ENCODE peak calls at places on chromosomes 7 and 10, in seven cellular contexts. L is vagina, N is A549, M is right lobe of liver, S is body of pancreas, R is lower leg skin, Y is H1. O is an unnamed sample.

GRCh38 chr7:157485961-157486510 is 149.2 kb downstream of the DNAJB6 start:
- DNase-seq in L (no peak), R (no peak), N (no peak), M (no peak), S (no peak), Y (no peak), O (no peak)

GRCh38 chr10:22690614-22691431 is 23.6 kb downstream of the PIP4K2A start:
- DNase-seq in M (no peak), N (no peak), Y (peak; percentile 51), R (no peak), S (no peak), L (no peak), O (no peak)

GRCh38 chr10:36766921-36767320 is 358.5 kb upstream of the ANKRD30A start:
- DNase-seq in L (no peak), N (no peak), S (no peak), M (no peak), Y (no peak), R (no peak), O (no peak)

GRCh38 chr7:128783143-128783799 is 7.7 kb upstream of the OPN1SW start:
- DNase-seq in R (no peak), S (no peak), Y (peak; percentile 91), M (no peak), N (peak; percentile 64), L (no peak), O (peak; percentile 26)

GRCh38 chr10:35961501-35961900 is 319.4 kb upstream of the FZD8 start:
- DNase-seq in N (no peak), M (no peak), S (no peak), Y (no peak), L (no peak), R (no peak), O (no peak)

GRCh38 chr10:72297281-72297967 is 23.7 kb downstream of the DDIT4 start:
- DNase-seq in S (peak; percentile 68), M (peak; percentile 86), N (no peak), R (peak; percentile 85), L (peak; percentile 93), Y (no peak), O (peak; percentile 85)

GRCh38 chr7:64691831-64692230 is 25.9 kb downstream of the ZNF107 start:
- DNase-seq in L (no peak), M (no peak), R (no peak), Y (no peak), S (no peak), N (no peak), O (no peak)

GRCh38 chr10:118032564-118032963 is 14.2 kb downstream of the RAB11FIP2 start:
- DNase-seq in M (no peak), R (no peak), N (no peak), S (no peak), L (no peak), Y (no peak), O (no peak)

GRCh38 chr7:92621026-92621540 is 30.9 kb upstream of the FAM133B start:
- DNase-seq in S (peak; percentile 72), N (peak; percentile 36), M (no peak), R (peak; percentile 49), Y (no peak), L (no peak), O (peak; percentile 90)

GRCh38 chr7:2735744-2736143 is 47.7 kb downstream of the AMZ1 start:
- DNase-seq in Y (no peak), R (no peak), M (no peak), N (no peak), S (no peak), L (no peak), O (no peak)

GRCh38 chr10:9315292-9315691 is 1260.8 kb downstream of the GATA3 start:
- DNase-seq in Y (no peak), S (no peak), R (no peak), N (no peak), M (no peak), L (no peak), O (no peak)

GRCh38 chr7:95396136-95397032 is at the start of gene PON3:
- DNase-seq in L (no peak), R (no peak), S (peak; percentile 68), M (peak; percentile 88), N (peak; percentile 89), Y (no peak), O (peak; percentile 26)

GRCh38 chr10:27537812-27538211 is 33.7 kb downstream of the RAB18 start:
- DNase-seq in S (no peak), Y (no peak), M (no peak), L (no peak), R (no peak), N (no peak), O (no peak)

GRCh38 chr7:117068511-117069155 is 115.3 kb downstream of the ST7 start:
- DNase-seq in S (peak; percentile 45), Y (no peak), N (no peak), L (no peak), R (no peak), M (no peak), O (peak; percentile 40)

GRCh38 chr7:73602721-73603651 is 21.3 kb downstream of the MLXIPL start:
- DNase-seq in M (no peak), L (no peak), N (no peak), Y (no peak), R (no peak), S (no peak), O (no peak)

GRCh38 chr10:100370976-100371706 is 24.1 kb downstream of the SCD start:
- DNase-seq in N (peak; percentile 86), R (peak; percentile 84), S (peak; percentile 59), L (no peak), M (peak; percentile 83), Y (peak; percentile 25), O (peak; percentile 74)

GRCh38 chr7:26419198-26419597 is 127.5 kb downstream of the SNX10 start:
- DNase-seq in L (no peak), N (no peak), M (no peak), S (no peak), R (no peak), Y (no peak), O (no peak)

GRCh38 chr10:33927347-33927746 is 592.9 kb upstream of the NRP1 start:
- DNase-seq in M (no peak), R (peak; percentile 70), S (no peak), N (no peak), Y (no peak), L (no peak), O (no peak)

GRCh38 chr7:16318989-16319915 is 102.1 kb downstream of the CRPPA start:
- DNase-seq in R (no peak), M (no peak), Y (no peak), S (no peak), N (peak; percentile 6), L (no peak), O (peak; percentile 60)

GRCh38 chr10:119368991-119369869 is 161.9 kb downstream of the GRK5 start:
- DNase-seq in L (no peak), N (no peak), S (no peak), R (no peak), M (no peak), Y (no peak), O (peak; percentile 61)

GRCh38 chr7:44172803-44173424 is 16.3 kb downstream of the GCK start:
- DNase-seq in Y (no peak), N (no peak), S (no peak), L (no peak), M (no peak), R (no peak), O (no peak)

GRCh38 chr10:3482200-3482993 is 302.6 kb downstream of the KLF6 start:
- DNase-seq in S (peak; percentile 46), M (no peak), Y (no peak), N (no peak), L (peak; percentile 97), R (peak; percentile 87), O (peak; percentile 94)

GRCh38 chr10:110510086-110510485 is 12.4 kb downstream of the DUSP5 start:
- DNase-seq in M (no peak), S (no peak), N (no peak), L (no peak), R (no peak), Y (no peak), O (no peak)

GRCh38 chr10:110508806-110509544 is 11.3 kb downstream of the DUSP5 start:
- DNase-seq in S (no peak), Y (no peak), L (no peak), M (no peak), R (no peak), N (no peak), O (peak; percentile 55)

GRCh38 chr10:110509560-110509959 is 11.9 kb downstream of the DUSP5 start:
- DNase-seq in S (no peak), N (no peak), L (no peak), M (no peak), R (no peak), Y (no peak), O (no peak)

GRCh38 chr10:110507303-110507702 is 9.6 kb downstream of the DUSP5 start:
- DNase-seq in S (no peak), M (no peak), N (no peak), Y (no peak), L (no peak), R (no peak), O (no peak)

GRCh38 chr10:110508389-110508788 is 10.7 kb downstream of the DUSP5 start:
- DNase-seq in R (no peak), S (no peak), L (no peak), Y (no peak), N (no peak), M (no peak), O (no peak)
- TF ChIP-seq POLR2A in R (no peak), S (no peak), L (no peak), Y (no peak), N (no peak), M (no peak), O (no peak)

GRCh38 chr7:132614428-132615076 is 38.3 kb upstream of the PLXNA4 start:
- DNase-seq in N (no peak), M (peak; percentile 58), R (peak; percentile 29), L (peak; percentile 69), Y (peak; percentile 34), S (no peak), O (peak; percentile 47)
- TF ChIP-seq CTCF in N (no peak), M (no peak), R (no peak), L (no peak), Y (peak; percentile 19), S (no peak), O (peak; percentile 18)

DNA sequence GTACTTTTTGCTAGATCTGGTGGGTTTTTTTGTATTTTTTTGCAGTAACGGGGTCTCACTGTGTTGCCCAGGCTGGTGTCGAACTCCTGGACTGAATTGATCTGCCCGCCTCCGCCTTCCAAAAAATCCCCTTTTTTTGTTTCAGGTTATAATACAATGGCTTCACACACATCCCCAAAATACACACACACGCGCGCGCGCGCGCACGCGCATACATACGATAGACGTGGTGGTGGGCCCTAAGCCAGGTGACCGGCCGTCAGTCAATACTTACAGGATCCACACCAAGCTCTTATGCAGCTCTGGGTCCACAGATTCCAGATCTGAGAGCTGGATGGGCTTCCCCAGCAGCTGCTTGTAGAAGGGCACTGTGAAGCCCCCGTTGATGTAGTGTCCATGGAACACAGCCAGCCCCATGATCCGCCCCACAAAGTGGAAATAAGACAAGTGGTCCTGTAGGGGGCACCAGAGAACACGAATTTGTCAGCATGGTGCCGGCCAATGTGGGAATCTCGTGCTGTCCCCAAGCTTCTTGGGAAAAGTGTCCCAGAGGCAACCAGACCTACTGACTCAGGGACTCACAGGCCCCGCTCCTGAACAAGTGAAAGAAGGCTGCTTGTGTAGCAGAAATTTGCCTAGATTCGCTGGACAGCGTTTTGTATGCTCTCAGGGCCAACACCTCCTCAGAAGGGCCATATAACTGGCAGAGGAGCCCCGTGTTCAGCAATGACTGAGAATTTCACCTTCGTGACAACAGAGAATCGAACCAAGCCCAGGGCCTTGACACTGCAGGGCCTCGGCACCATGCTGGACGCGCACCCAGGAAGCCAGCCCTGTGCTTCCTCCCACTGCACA is 103.6 kb downstream of the SMURF1 start:
- DNase-seq in Y (peak; percentile 62), R (peak; percentile 88), N (peak; percentile 95), L (no peak), S (peak; percentile 86), M (peak; percentile 80), O (peak; percentile 89)
- TF ChIP-seq POLR2A in Y (no peak), R (no peak), N (no peak), L (no peak), S (no peak), M (no peak), O (no peak)

GRCh38 chr7:87671-88070 is 104.7 kb upstream of the FAM20C start:
- DNase-seq in L (no peak), N (no peak), Y (no peak), R (no peak), S (peak; percentile 8), M (no peak), O (no peak)
- TF ChIP-seq CTCF in L (no peak), N (no peak), Y (no peak), R (no peak), S (no peak), M (no peak), O (no peak)